ENCODE peak calls at places on chromosomes 1 and 21, in six cellular contexts. S, K, W, O, G and X are unnamed samples. For H3K4me1, the result is how much of the 10 kb centered on the place peaks cover.

GRCh38 chr1:197269053-197269452 is 1.0 kb downstream of the CRB1 start:
- DNase-seq in S (no peak), K (no peak), W (no peak), O (peak), G (no peak), X (no peak)

GRCh38 chr1:45512641-45513054 is 9.0 kb downstream of the PRDX1 start:
- DNase-seq in S (no peak), K (no peak), W (peak), O (peak), G (peak), X (peak)

GRCh38 chr1:53783056-53783455 is 44.1 kb upstream of the GLIS1 start:
- DNase-seq in S (no peak), K (no peak), W (peak), O (no peak), G (no peak), X (peak)

GRCh38 chr21:43353282-43354010 is 73.5 kb downstream of the SIK1 start:
- DNase-seq in S (no peak), K (no peak), W (no peak), O (no peak), G (no peak), X (no peak)

GRCh38 chr1:83796409-83796808 is 202.5 kb downstream of the TTLL7 start:
- DNase-seq in S (no peak), K (no peak), W (peak), O (no peak), G (no peak), X (no peak)

GRCh38 chr1:16392740-16393139 is 25.7 kb downstream of the SZRD1 start:
- DNase-seq in S (no peak), K (no peak), W (peak), O (no peak), G (no peak), X (no peak)

GRCh38 chr1:107669996-107670395 is 295.0 kb downstream of the VAV3 start:
- DNase-seq in S (no peak), K (no peak), W (peak), O (no peak), G (peak), X (no peak)

GRCh38 chr1:19113362-19114092 is 96.5 kb downstream of the UBR4 start:
- DNase-seq in S (no peak), K (peak), W (peak), O (peak), G (no peak), X (peak)

GRCh38 chr1:159122005-159122621 is 45.5 kb upstream of the AIM2 start:
- DNase-seq in S (no peak), K (no peak), W (peak), O (no peak), G (no peak), X (no peak)

GRCh38 chr1:185074307-185074706 is 28.9 kb downstream of the RNF2 start:
- DNase-seq in S (no peak), K (no peak), W (peak), O (no peak), G (no peak), X (no peak)

GRCh38 chr1:38031513-38031866 is 15.1 kb downstream of the POU3F1 start:
- DNase-seq in S (no peak), K (no peak), W (no peak), O (no peak), G (no peak), X (no peak)

GRCh38 chr1:211870156-211870555 is 39.6 kb upstream of the LPGAT1 start:
- DNase-seq in S (no peak), K (no peak), W (peak), O (no peak), G (no peak), X (no peak)

GRCh38 chr1:165078391-165078790 is 278.1 kb downstream of the LMX1A start:
- DNase-seq in S (no peak), K (no peak), W (no peak), O (no peak), G (no peak), X (no peak)

GRCh38 chr1:243916160-243916559 is 66.1 kb upstream of the AKT3 start:
- DNase-seq in S (no peak), K (no peak), W (peak), O (no peak), G (no peak), X (no peak)

GRCh38 chr21:26171310-26172100 is 935 bp upstream of the APP start:
- DNase-seq in S (no peak), K (no peak), W (no peak), O (no peak), G (no peak), X (no peak)
- H3K27ac ChIP-seq in S (peak), K (peak), W (no peak), O (no peak), G (no peak), X (no peak)

GRCh38 chr1:198377702-198378101 is 162.8 kb downstream of the ATP6V1G3 start:
- DNase-seq in S (no peak), K (no peak), W (no peak), O (no peak), G (no peak), X (no peak)
- H3K4me3 ChIP-seq in S (no peak), K (no peak), W (no peak), O (no peak), G (no peak), X (no peak)

DNA sequence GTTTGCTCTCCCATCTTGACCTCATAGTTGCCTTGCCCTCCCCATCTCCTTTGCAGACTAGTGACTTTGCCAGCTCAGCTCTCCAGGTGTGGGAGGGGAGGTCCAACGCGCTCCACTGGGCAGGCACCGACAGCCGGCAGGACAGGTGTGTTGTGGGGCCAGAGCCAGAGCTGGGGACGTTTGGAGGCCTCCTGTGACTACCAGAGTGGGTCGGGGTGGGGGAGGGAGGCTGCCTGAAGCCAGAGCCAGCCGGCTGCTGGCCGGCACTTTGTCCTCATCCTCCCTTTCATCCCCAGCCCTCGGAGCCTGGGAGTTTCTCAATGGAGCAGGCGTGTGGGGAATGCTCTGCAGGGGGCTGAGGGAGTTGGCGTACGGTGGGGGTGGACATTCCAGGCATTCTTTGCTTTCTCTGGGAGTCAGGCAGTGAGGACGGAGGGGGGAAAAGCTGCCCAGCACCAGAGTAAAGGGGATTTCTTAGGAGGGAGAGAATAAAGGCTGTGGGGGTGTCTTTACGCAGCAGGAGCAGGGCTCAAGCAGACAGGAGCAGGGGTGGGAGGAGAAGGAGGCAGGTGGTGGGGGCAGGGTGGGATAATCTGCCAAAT is 20.2 kb downstream of the NUAK2 start:
- DNase-seq in S (no peak), K (no peak), W (peak), O (peak), G (peak), X (no peak)
- H3K4me1 ChIP-seq in S (under half), K (half or more), W (half or more), O (half or more), G (under half), X (under half)

DNA sequence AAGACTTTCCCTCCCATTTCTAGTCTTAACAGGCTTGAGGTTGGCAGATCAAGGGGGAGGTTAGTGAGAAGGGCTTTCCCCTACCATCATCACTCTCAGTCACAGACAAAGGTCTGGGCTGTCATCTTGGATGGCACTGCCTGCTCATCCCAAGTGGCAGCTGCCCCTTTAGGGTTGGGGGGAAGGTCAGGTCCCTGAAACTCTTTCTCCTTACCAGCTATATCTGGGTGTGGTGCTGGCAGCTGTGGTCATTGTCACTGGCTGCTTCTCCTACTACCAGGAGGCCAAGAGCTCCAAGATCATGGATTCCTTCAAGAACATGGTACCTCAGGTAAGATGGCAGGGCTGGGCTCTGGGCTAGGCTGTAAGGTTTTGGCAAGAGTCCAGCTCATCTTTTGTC is 8.2 kb downstream of the ATP1A2 start:
- DNase-seq in S (no peak), K (no peak), W (no peak), O (no peak), G (no peak), X (no peak)
- H3K27ac ChIP-seq in S (no peak), K (peak), W (no peak), O (no peak), G (no peak), X (no peak)

GRCh38 chr21:33360871-33361602 is 36.3 kb downstream of the IFNAR1 start:
- DNase-seq in S (peak), K (peak), W (peak), O (peak), G (peak), X (peak)
- H3K4me3 ChIP-seq in S (peak), K (peak), W (peak), O (peak), G (peak), X (peak)

DNA sequence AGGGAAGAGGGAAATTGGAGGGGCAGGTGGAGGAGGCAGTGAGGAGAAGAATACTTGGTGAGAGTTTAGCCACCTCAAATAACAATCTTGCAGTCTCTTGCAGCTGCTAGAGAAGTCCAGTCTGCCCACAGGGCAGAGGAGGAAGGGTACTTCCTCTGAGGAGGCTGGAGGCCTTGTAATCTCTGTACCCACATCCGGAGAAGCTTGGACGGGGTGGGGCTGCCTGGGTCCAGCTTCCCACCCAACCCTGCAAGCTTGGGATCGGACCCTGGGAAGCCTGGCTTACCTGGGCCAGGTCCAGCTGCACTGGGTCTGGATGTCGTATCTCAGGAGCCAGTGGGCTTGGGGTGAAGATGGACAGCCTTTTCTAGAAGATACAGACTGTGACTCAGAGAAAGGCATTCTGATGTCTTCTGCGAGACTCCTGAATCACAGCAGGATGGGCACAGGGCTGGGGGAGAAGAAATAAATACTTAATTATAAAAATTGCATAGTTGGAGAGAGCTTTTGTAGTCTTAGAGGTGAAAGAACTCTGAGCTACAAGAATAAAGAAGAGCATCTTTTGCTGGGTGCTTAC is 111.8 kb upstream of the JUN start:
- DNase-seq in S (peak), K (no peak), W (peak), O (no peak), G (no peak), X (no peak)
- H3K4me1 ChIP-seq in S (half or more), K (under half), W (under half), O (under half), G (half or more), X (under half)

GRCh38 chr1:65339866-65340483 is 30.6 kb downstream of the DNAJC6 start:
- DNase-seq in S (no peak), K (no peak), W (peak), O (no peak), G (no peak), X (no peak)
- H3K27ac ChIP-seq in S (no peak), K (no peak), W (no peak), O (no peak), G (no peak), X (no peak)